ENCODE peak calls at places on chromosomes 12 and 14, in six cellular contexts. Q is hepatocyte, O is HCT116, B is GM23338, L is PC-3, K is MM.1S. Z is an unnamed sample.

GRCh38 chr14:92524603-92525185 is 11.1 kb downstream of the RIN3 start:
- DNase-seq in Q (no peak), O (no peak), B (no peak), L (no peak), K (no peak), Z (no peak)

GRCh38 chr12:6092784-6093722 is 31.4 kb downstream of the VWF start:
- DNase-seq in Q (peak; percentile 69), O (peak; percentile 82), B (no peak), L (peak; percentile 93), K (no peak), Z (peak; percentile 94)

GRCh38 chr12:26691234-26691970 is 141.6 kb downstream of the ITPR2 start:
- DNase-seq in Q (peak; percentile 70), O (peak; percentile 81), B (peak; percentile 79), L (peak; percentile 100), K (no peak), Z (peak; percentile 95)

GRCh38 chr12:125148316-125148715 is 83.1 kb downstream of the AACS start:
- DNase-seq in Q (no peak), O (no peak), B (no peak), L (no peak), K (no peak), Z (no peak)

GRCh38 chr14:70595443-70596185 is 4.8 kb downstream of the MED6 start:
- DNase-seq in Q (no peak), O (no peak), B (peak; percentile 22), L (peak; percentile 45), K (no peak), Z (peak; percentile 44)

GRCh38 chr12:58087428-58088117 is 146.2 kb downstream of the ATP23 start:
- DNase-seq in Q (no peak), O (no peak), B (peak; percentile 51), L (no peak), K (no peak), Z (no peak)

GRCh38 chr12:43653289-43653915 is 101.4 kb upstream of the ADAMTS20 start:
- DNase-seq in Q (no peak), O (no peak), B (no peak), L (no peak), K (no peak), Z (no peak)

GRCh38 chr12:107732365-107732764 is 28.6 kb downstream of the PRDM4 start:
- DNase-seq in Q (no peak), O (no peak), B (peak; percentile 41), L (no peak), K (no peak), Z (no peak)

GRCh38 chr12:53550595-53550994 is 43.3 kb upstream of the NPFF start:
- DNase-seq in Q (no peak), O (no peak), B (no peak), L (peak; percentile 71), K (no peak), Z (peak; percentile 29)

GRCh38 chr14:23306412-23307145 is at the start of gene BCL2L2:
- DNase-seq in Q (peak; percentile 96), O (peak; percentile 76), B (peak; percentile 97), L (peak; percentile 87), K (no peak), Z (peak; percentile 94)

GRCh38 chr14:103280278-103280917 is 53.6 kb upstream of the EIF5 start:
- DNase-seq in Q (no peak), O (no peak), B (no peak), L (no peak), K (no peak), Z (peak; percentile 75)

GRCh38 chr12:19048943-19049342 is 80.6 kb upstream of the PLEKHA5 start:
- DNase-seq in Q (no peak), O (no peak), B (no peak), L (peak; percentile 10), K (no peak), Z (no peak)

GRCh38 chr12:116495260-116495659 is 63.9 kb upstream of the MAP1LC3B2 start:
- DNase-seq in Q (peak; percentile 37), O (peak; percentile 94), B (no peak), L (peak; percentile 98), K (no peak), Z (peak; percentile 67)

GRCh38 chr12:4272976-4273650 is 449 bp upstream of the CCND2 start:
- DNase-seq in Q (no peak), O (no peak), B (peak; percentile 34), L (no peak), K (peak; percentile 51), Z (no peak)

DNA sequence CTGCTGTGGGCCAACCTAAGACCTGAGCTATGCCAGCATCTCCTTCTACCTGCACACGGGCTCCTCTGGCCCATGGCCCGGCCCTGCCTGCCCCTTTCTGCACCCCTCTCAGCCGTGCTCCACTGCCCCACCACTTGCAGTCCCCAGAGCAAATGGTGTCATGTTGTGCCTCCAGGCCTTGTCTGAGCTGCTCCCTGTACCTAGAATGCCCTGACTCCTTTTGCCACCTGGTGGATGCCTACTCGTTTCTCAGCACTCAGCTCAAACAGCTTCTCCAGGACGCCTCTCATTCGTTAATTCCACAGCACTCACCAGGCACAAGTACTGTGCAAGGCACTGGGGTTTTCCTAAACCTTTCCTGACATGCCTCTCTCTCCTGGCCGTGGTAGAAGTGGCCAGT is 63.2 kb upstream of the PNMA1 start:
- DNase-seq in Q (no peak), O (no peak), B (no peak), L (no peak), K (no peak), Z (no peak)
- H3K9me2 ChIP-seq in Q (no peaks in the 10 kb centered on the region), O (no peaks in the 10 kb centered on the region), B (no peaks in the 10 kb centered on the region), L (no peaks in the 10 kb centered on the region), K (no peaks in the 10 kb centered on the region), Z (no peaks in the 10 kb centered on the region)

DNA sequence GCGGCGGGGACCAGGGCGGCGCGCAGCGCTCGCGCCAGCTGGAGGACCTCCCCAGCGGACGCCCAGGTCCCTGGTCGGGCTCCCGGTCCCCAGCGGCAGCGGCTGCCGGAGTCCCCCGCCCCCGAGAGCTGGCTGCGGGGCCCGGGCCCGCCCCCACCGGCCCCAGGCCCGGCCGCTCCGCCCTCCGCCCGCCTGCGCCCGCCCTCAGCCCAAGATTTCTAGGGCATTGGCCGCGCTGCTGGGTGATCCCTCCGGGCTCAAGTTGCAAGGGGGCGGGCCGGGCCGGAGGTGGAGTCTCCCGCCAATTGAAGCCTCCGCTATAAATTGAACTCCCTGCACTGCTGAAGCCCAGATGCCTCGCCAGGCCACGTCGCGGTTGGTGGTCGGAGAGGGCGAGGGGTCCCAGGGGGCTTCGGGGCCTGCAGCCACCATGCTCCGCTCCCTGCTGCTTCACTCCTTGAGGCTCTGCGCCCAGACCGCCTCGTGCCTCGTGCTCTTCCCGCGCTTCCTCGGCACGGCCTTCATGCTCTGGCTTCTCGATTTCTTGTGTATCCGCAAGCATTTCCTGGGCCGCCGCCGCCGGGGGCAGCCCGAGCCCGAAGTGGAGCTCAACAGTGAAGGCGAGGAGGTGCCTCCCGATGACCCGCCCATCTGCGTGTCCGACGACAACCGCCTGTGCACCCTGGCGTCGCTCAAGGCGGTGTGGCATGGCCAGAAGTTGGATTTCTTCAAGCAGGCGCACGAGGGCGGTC is at the start of gene DIO3:
- DNase-seq in Q (peak; percentile 89), O (peak; percentile 32), B (peak; percentile 93), L (peak; percentile 79), K (no peak), Z (peak; percentile 13)
- TF ChIP-seq EZH2phosphoT487 in Q (no peak), O (no peak), B (peak; percentile 27), L (no peak), K (no peak), Z (no peak)

DNA sequence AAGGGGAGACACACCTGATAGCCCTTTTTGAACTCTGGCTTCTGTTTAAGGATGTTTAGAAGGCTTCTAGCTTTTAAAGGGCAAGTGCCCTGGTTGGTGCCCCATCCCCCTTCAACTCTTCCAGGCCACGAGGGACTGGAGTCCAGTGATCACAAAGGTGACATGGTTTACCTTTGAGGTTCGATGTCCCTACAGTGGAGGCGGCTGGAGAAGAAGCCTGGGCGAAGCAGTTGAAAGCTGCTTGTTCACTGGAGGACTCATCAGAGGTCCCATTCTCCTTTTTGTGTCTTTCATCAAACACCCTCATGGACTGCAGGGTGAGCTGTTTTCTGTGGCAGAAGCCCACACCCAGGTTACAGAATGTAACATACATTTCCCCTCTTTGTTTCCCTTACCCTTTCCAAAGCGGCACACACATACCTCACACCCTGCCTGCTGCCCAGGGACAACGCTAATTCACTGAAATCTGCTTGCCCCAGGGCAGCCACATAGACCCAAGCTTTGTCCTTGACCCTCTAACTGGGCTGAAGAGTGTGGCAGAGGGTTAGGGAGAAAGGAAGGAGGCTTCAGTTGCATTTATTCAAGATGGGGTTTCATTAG is 7.7 kb downstream of the TBX3 start:
- DNase-seq in Q (no peak), O (no peak), B (peak; percentile 24), L (peak; percentile 45), K (no peak), Z (no peak)
- TF ChIP-seq EZH2 in Q (no peak), O (no peak), B (no peak), L (no peak), K (no peak), Z (no peak)

GRCh38 chr14:86087377-86087776 is 557.4 kb downstream of the FLRT2 start:
- DNase-seq in Q (no peak), O (no peak), B (no peak), L (no peak), K (peak; percentile 62), Z (no peak)
- H3K9me2 ChIP-seq in Q (no peaks in the 10 kb centered on the region), O (no peaks in the 10 kb centered on the region), B (peaks cover 2% of the 10 kb centered on the region), L (no peaks in the 10 kb centered on the region), K (no peaks in the 10 kb centered on the region), Z (no peaks in the 10 kb centered on the region)

DNA sequence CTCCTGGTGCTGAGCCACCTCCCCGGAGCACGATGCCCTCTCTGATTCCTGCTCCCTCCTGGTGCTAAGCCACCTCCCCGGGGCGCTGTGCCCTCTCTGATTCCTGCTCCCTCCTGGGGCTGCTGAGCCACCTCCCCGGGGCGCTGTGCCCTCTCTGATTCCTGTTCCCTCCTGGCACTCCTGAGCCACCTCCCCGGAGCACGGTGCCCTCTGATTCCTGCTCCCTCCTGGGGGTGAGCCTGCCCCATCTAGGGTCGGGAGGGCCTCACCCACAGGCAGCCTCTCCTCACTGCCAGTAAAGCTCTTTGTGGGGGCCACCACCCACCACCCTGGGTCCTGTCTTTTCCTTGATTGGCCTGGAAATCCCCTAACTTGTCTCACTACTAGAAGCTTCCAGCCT is 327.6 kb upstream of the SFSWAP start:
- DNase-seq in Q (no peak), O (no peak), B (no peak), L (no peak), K (no peak), Z (no peak)
- TF ChIP-seq EZH2phosphoT487 in Q (no peak), O (no peak), B (no peak), L (no peak), K (no peak), Z (no peak)

Z was measured in GM23248.